ENCODE peak calls at places on chromosome 13, in four cellular contexts. L, U, C and H are unnamed samples.

GRCh38 chr13:84191199-84191598 is 308.9 kb upstream of the SLITRK1 start:
- DNase-seq in U (no peak), L (no peak), C (no peak), H (no peak)

GRCh38 chr13:73274147-73274546 is 215.3 kb downstream of the KLF5 start:
- DNase-seq in U (no peak), L (no peak), C (no peak), H (no peak)

GRCh38 chr13:25943081-25943480 is 108.7 kb downstream of the SHISA2 start:
- DNase-seq in U (no peak), L (no peak), C (no peak), H (peak; percentile 28)

GRCh38 chr13:20457670-20458069 is 68.0 kb downstream of the CRYL1 start:
- DNase-seq in C (no peak), U (no peak), L (no peak), H (no peak)

GRCh38 chr13:100815476-100816046 is 141.0 kb upstream of the TMTC4 start:
- DNase-seq in U (no peak), C (no peak), L (no peak), H (no peak)

GRCh38 chr13:94703271-94703670 is 9.1 kb downstream of the SOX21 start:
- DNase-seq in L (no peak), U (no peak), C (no peak), H (no peak)

GRCh38 chr13:92807343-92807742 is 419.3 kb upstream of the GPC6 start:
- DNase-seq in C (no peak), L (no peak), U (no peak), H (no peak)

GRCh38 chr13:64675256-64675892 is 2554.8 kb downstream of the PCDH9 start:
- DNase-seq in C (no peak), U (no peak), L (no peak), H (no peak)

GRCh38 chr13:74301200-74302063 is 167.2 kb upstream of the KLF12 start:
- DNase-seq in C (no peak), L (peak; percentile 13), U (no peak), H (no peak)

GRCh38 chr13:44801990-44802389 is 187.3 kb downstream of the NUFIP1 start:
- DNase-seq in L (no peak), C (no peak), U (no peak), H (no peak)

GRCh38 chr13:20901668-20902437 is 693 bp downstream of the XPO4 start:
- DNase-seq in L (peak; percentile 55), C (no peak), U (no peak), H (peak; percentile 4)

GRCh38 chr13:59360108-59360507 is 803.6 kb downstream of the DIAPH3 start:
- DNase-seq in U (no peak), L (no peak), C (no peak), H (no peak)

GRCh38 chr13:80361298-80361697 is 20.4 kb upstream of the SPRY2 start:
- DNase-seq in C (no peak), L (no peak), U (no peak), H (no peak)

GRCh38 chr13:103436057-103436654 is 369.9 kb upstream of the SLC10A2 start:
- DNase-seq in L (peak; percentile 18), C (no peak), U (no peak), H (no peak)

GRCh38 chr13:24888291-24888931 is 124.4 kb downstream of the RNF17 start:
- DNase-seq in L (no peak), U (no peak), C (no peak), H (no peak)

GRCh38 chr13:50537029-50537428 is 306.5 kb downstream of the DLEU7 start:
- DNase-seq in L (no peak), U (no peak), C (no peak), H (no peak)

GRCh38 chr13:29522044-29522685 is 73.3 kb downstream of the SLC7A1 start:
- DNase-seq in C (no peak), U (no peak), L (no peak), H (no peak)

GRCh38 chr13:30971575-30971974 is 39.1 kb downstream of the TEX26 start:
- DNase-seq in U (no peak), L (no peak), C (no peak), H (no peak)

GRCh38 chr13:42577538-42577937 is 3.6 kb downstream of the TNFSF11 start:
- DNase-seq in C (no peak), U (no peak), L (no peak), H (no peak)

GRCh38 chr13:71378992-71379905 is 487.8 kb downstream of the DACH1 start:
- DNase-seq in L (no peak), U (no peak), C (no peak), H (no peak)

GRCh38 chr13:80096383-80096782 is 244.5 kb downstream of the SPRY2 start:
- DNase-seq in C (no peak), L (no peak), U (no peak), H (no peak)

GRCh38 chr13:76425930-76426329 is 460.3 kb downstream of the KCTD12 start:
- DNase-seq in U (no peak), L (no peak), C (no peak), H (peak; percentile 75)

GRCh38 chr13:73417012-73417615 is 358.3 kb downstream of the KLF5 start:
- DNase-seq in U (no peak), C (peak; percentile 31), L (peak; percentile 43), H (no peak)

GRCh38 chr13:113851826-113852535 is 11.9 kb downstream of the GAS6 start:
- DNase-seq in C (no peak), L (no peak), U (no peak), H (no peak)

GRCh38 chr13:93758575-93758974 is 532.0 kb downstream of the GPC6 start:
- DNase-seq in C (no peak), U (no peak), L (no peak), H (no peak)

GRCh38 chr13:55816976-55817601 is 1323.6 kb upstream of the PRR20A start:
- DNase-seq in L (no peak), C (no peak), U (no peak), H (no peak)

GRCh38 chr13:106484755-106485193 is 50.7 kb downstream of the EFNB2 start:
- DNase-seq in C (no peak), U (no peak), L (no peak), H (no peak)